ENCODE peak calls at places on chromosome 12, in five cellular contexts. One of them, this sample, is unnamed.

GRCh38 chr12:111451649-111452129 is 46.0 kb downstream of the SH2B3 start:
- ATAC-seq in A549: peak; percentile 34
- ATAC-seq in upper lobe of left lung: no peak
- ATAC-seq in HepG2: no peak
- ATAC-seq in K562: peak; percentile 32
- ATAC-seq in this sample: peak; percentile 19

GRCh38 chr12:52060498-52061177 is 9.1 kb upstream of the ATG101 start:
- ATAC-seq in HepG2: no peak
- ATAC-seq in upper lobe of left lung: no peak
- ATAC-seq in A549: peak; percentile 31
- ATAC-seq in K562: no peak
- ATAC-seq in this sample: peak; percentile 5

GRCh38 chr12:58703911-58704310 is 216.4 kb downstream of the LRIG3 start:
- ATAC-seq in A549: no peak
- ATAC-seq in HepG2: no peak
- ATAC-seq in upper lobe of left lung: no peak
- ATAC-seq in K562: no peak
- ATAC-seq in this sample: no peak

GRCh38 chr12:87428701-87429277 is 600.4 kb downstream of the C12orf50 start:
- ATAC-seq in upper lobe of left lung: no peak
- ATAC-seq in K562: no peak
- ATAC-seq in A549: no peak
- ATAC-seq in HepG2: no peak
- ATAC-seq in this sample: no peak

GRCh38 chr12:130956456-130957303 is 3.0 kb downstream of the ADGRD1 start:
- ATAC-seq in A549: no peak
- ATAC-seq in K562: no peak
- ATAC-seq in HepG2: no peak
- ATAC-seq in upper lobe of left lung: no peak
- ATAC-seq in this sample: no peak

GRCh38 chr12:38137287-38137686 is 179.3 kb upstream of the ALG10B start:
- ATAC-seq in K562: no peak
- ATAC-seq in A549: no peak
- ATAC-seq in upper lobe of left lung: no peak
- ATAC-seq in HepG2: no peak
- ATAC-seq in this sample: no peak

GRCh38 chr12:95984685-95985084 is 11.5 kb downstream of the HAL start:
- ATAC-seq in upper lobe of left lung: no peak
- ATAC-seq in HepG2: no peak
- ATAC-seq in A549: no peak
- ATAC-seq in K562: no peak
- ATAC-seq in this sample: no peak

GRCh38 chr12:106908561-106908960 is 47.1 kb upstream of the TMEM263 start:
- ATAC-seq in K562: no peak
- ATAC-seq in upper lobe of left lung: no peak
- ATAC-seq in A549: no peak
- ATAC-seq in HepG2: no peak
- ATAC-seq in this sample: no peak

GRCh38 chr12:82857911-82858533 is 171.3 kb downstream of the TMTC2 start:
- ATAC-seq in K562: no peak
- ATAC-seq in HepG2: no peak
- ATAC-seq in A549: no peak
- ATAC-seq in upper lobe of left lung: no peak
- ATAC-seq in this sample: no peak

GRCh38 chr12:113980537-113981337 is 14.6 kb upstream of the RBM19 start:
- ATAC-seq in HepG2: peak; percentile 72
- ATAC-seq in A549: peak; percentile 89
- ATAC-seq in K562: peak; percentile 89
- ATAC-seq in upper lobe of left lung: no peak
- ATAC-seq in this sample: no peak

GRCh38 chr12:57012600-57013465 is 3.5 kb downstream of the TAC3 start:
- ATAC-seq in A549: no peak
- ATAC-seq in upper lobe of left lung: no peak
- ATAC-seq in K562: no peak
- ATAC-seq in HepG2: peak; percentile 10
- ATAC-seq in this sample: no peak

GRCh38 chr12:66399626-66399931 is 97.3 kb downstream of the HELB start:
- ATAC-seq in HepG2: no peak
- ATAC-seq in K562: no peak
- ATAC-seq in upper lobe of left lung: no peak
- ATAC-seq in A549: no peak
- ATAC-seq in this sample: no peak

GRCh38 chr12:48119078-48119833 is at the start of gene PFKM:
- ATAC-seq in HepG2: no peak
- ATAC-seq in A549: peak; percentile 100
- ATAC-seq in K562: peak; percentile 99
- ATAC-seq in upper lobe of left lung: peak; percentile 98
- ATAC-seq in this sample: peak; percentile 99

GRCh38 chr12:48121522-48121921 is 2.4 kb downstream of the PFKM start:
- ATAC-seq in upper lobe of left lung: no peak
- ATAC-seq in K562: no peak
- ATAC-seq in HepG2: no peak
- ATAC-seq in A549: no peak
- ATAC-seq in this sample: no peak

GRCh38 chr12:48119834-48120195 is 651 bp downstream of the PFKM start:
- ATAC-seq in HepG2: no peak
- ATAC-seq in upper lobe of left lung: no peak
- ATAC-seq in A549: no peak
- ATAC-seq in K562: no peak
- ATAC-seq in this sample: peak; percentile 10

GRCh38 chr12:48115957-48116356 is 3.2 kb upstream of the PFKM start:
- ATAC-seq in K562: no peak
- ATAC-seq in upper lobe of left lung: no peak
- ATAC-seq in A549: no peak
- ATAC-seq in HepG2: no peak
- ATAC-seq in this sample: no peak

DNA sequence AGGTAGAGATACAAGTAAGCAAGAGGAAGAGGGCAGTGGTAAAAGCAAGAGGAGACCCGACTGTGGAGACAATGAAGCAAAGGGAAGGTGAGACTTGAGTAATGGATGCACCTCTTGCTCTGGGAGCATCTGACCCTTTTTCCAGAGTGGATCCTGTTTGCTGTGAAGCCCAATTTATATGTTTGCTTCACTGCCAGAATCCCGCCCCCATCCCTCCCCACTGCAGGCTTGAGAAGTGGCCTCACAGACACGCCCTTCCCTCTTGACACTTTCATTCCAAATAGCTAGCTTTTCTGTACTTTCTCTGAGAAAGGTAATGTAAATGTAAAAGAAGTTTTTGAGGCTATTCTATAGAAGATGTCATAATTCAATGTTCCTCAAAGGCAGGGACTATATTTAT is 673 bp upstream of the PFKM start:
- ATAC-seq in HepG2: no peak
- ATAC-seq in K562: peak; percentile 62
- ATAC-seq in upper lobe of left lung: no peak
- ATAC-seq in A549: no peak
- ATAC-seq in this sample: no peak
- H3K4me3 ChIP-seq in HepG2: no peak overlapping the region
- H3K4me3 ChIP-seq in K562: peak overlapping the region; percentile 57
- H3K4me3 ChIP-seq in upper lobe of left lung: peak overlapping the region; percentile 64
- H3K4me3 ChIP-seq in A549: peak overlapping the region; percentile 74
- H3K4me3 ChIP-seq in this sample: peak overlapping the region; percentile 84

GRCh38 chr12:124874188-124874587 is 10.5 kb upstream of the SCARB1 start:
- ATAC-seq in K562: no peak
- ATAC-seq in HepG2: no peak
- ATAC-seq in A549: no peak
- ATAC-seq in upper lobe of left lung: no peak
- ATAC-seq in this sample: no peak
- TF ChIP-seq EP300 in K562: no peak
- TF ChIP-seq EP300 in HepG2: no peak
- TF ChIP-seq EP300 in A549: no peak
- TF ChIP-seq EP300 in upper lobe of left lung: no peak
- TF ChIP-seq EP300 in this sample: no peak

GRCh38 chr12:34595749-34596733 is 573.7 kb downstream of the ALG10 start:
- ATAC-seq in A549: no peak
- ATAC-seq in HepG2: no peak
- ATAC-seq in upper lobe of left lung: no peak
- ATAC-seq in K562: no peak
- ATAC-seq in this sample: no peak
- H3K9me3 ChIP-seq in A549: peaks cover 26% of the 10 kb centered on the region
- H3K9me3 ChIP-seq in HepG2: peaks cover 100% of the 10 kb centered on the region
- H3K9me3 ChIP-seq in upper lobe of left lung: peaks cover 51% of the 10 kb centered on the region
- H3K9me3 ChIP-seq in K562: no peaks in the 10 kb centered on the region
- H3K9me3 ChIP-seq in this sample: peaks cover 2% of the 10 kb centered on the region

GRCh38 chr12:64782181-64782580 is 23.0 kb upstream of the GNS start:
- ATAC-seq in HepG2: no peak
- ATAC-seq in A549: no peak
- ATAC-seq in upper lobe of left lung: no peak
- ATAC-seq in K562: no peak
- ATAC-seq in this sample: no peak
- H3K4me3 ChIP-seq in HepG2: no peak overlapping the region
- H3K4me3 ChIP-seq in A549: no peak overlapping the region
- H3K4me3 ChIP-seq in upper lobe of left lung: peak overlapping the region; percentile 80
- H3K4me3 ChIP-seq in K562: no peak overlapping the region
- H3K4me3 ChIP-seq in this sample: peak overlapping the region; percentile 11

GRCh38 chr12:1503281-1503711 is 91.1 kb downstream of the FBXL14 start:
- ATAC-seq in HepG2: no peak
- ATAC-seq in K562: no peak
- ATAC-seq in A549: no peak
- ATAC-seq in upper lobe of left lung: no peak
- ATAC-seq in this sample: no peak
- TF ChIP-seq EP300 in HepG2: no peak
- TF ChIP-seq EP300 in K562: no peak
- TF ChIP-seq EP300 in A549: no peak
- TF ChIP-seq EP300 in upper lobe of left lung: no peak
- TF ChIP-seq EP300 in this sample: no peak

GRCh38 chr12:92424338-92424737 is 278.5 kb upstream of the PLEKHG7 start:
- ATAC-seq in HepG2: no peak
- ATAC-seq in K562: no peak
- ATAC-seq in A549: peak; percentile 33
- ATAC-seq in upper lobe of left lung: no peak
- ATAC-seq in this sample: no peak

GRCh38 chr12:92425152-92425551 is 277.6 kb upstream of the PLEKHG7 start:
- ATAC-seq in A549: no peak
- ATAC-seq in HepG2: no peak
- ATAC-seq in K562: no peak
- ATAC-seq in upper lobe of left lung: no peak
- ATAC-seq in this sample: no peak

GRCh38 chr12:92421701-92422100 is 276.1 kb upstream of the BTG1 start:
- ATAC-seq in HepG2: no peak
- ATAC-seq in upper lobe of left lung: no peak
- ATAC-seq in A549: peak; percentile 87
- ATAC-seq in K562: no peak
- ATAC-seq in this sample: no peak

GRCh38 chr12:92431146-92431545 is 271.6 kb upstream of the PLEKHG7 start:
- ATAC-seq in HepG2: no peak
- ATAC-seq in A549: peak; percentile 27
- ATAC-seq in K562: peak; percentile 96
- ATAC-seq in upper lobe of left lung: no peak
- ATAC-seq in this sample: no peak

GRCh38 chr12:92426346-92426745 is 276.4 kb upstream of the PLEKHG7 start:
- ATAC-seq in upper lobe of left lung: no peak
- ATAC-seq in K562: no peak
- ATAC-seq in A549: no peak
- ATAC-seq in HepG2: no peak
- ATAC-seq in this sample: no peak
- H3K9me3 ChIP-seq in upper lobe of left lung: no peaks in the 10 kb centered on the region
- H3K9me3 ChIP-seq in K562: no peaks in the 10 kb centered on the region
- H3K9me3 ChIP-seq in A549: no peaks in the 10 kb centered on the region
- H3K9me3 ChIP-seq in HepG2: no peaks in the 10 kb centered on the region
- H3K9me3 ChIP-seq in this sample: no peaks in the 10 kb centered on the region

GRCh38 chr12:47814539-47815170 is 5.0 kb downstream of the HDAC7 start:
- ATAC-seq in HepG2: no peak
- ATAC-seq in K562: no peak
- ATAC-seq in upper lobe of left lung: no peak
- ATAC-seq in A549: no peak
- ATAC-seq in this sample: no peak

GRCh38 chr12:47811070-47811391 is 8.7 kb downstream of the HDAC7 start:
- ATAC-seq in HepG2: no peak
- ATAC-seq in K562: no peak
- ATAC-seq in upper lobe of left lung: no peak
- ATAC-seq in A549: no peak
- ATAC-seq in this sample: no peak

GRCh38 chr12:47812797-47813490 is 6.8 kb downstream of the HDAC7 start:
- ATAC-seq in K562: peak; percentile 84
- ATAC-seq in A549: peak; percentile 85
- ATAC-seq in HepG2: peak; percentile 53
- ATAC-seq in upper lobe of left lung: peak; percentile 88
- ATAC-seq in this sample: peak; percentile 82

GRCh38 chr12:47813491-47814196 is 6.1 kb downstream of the HDAC7 start:
- ATAC-seq in K562: peak; percentile 29
- ATAC-seq in A549: peak; percentile 59
- ATAC-seq in upper lobe of left lung: peak; percentile 0
- ATAC-seq in HepG2: peak; percentile 7
- ATAC-seq in this sample: no peak

DNA sequence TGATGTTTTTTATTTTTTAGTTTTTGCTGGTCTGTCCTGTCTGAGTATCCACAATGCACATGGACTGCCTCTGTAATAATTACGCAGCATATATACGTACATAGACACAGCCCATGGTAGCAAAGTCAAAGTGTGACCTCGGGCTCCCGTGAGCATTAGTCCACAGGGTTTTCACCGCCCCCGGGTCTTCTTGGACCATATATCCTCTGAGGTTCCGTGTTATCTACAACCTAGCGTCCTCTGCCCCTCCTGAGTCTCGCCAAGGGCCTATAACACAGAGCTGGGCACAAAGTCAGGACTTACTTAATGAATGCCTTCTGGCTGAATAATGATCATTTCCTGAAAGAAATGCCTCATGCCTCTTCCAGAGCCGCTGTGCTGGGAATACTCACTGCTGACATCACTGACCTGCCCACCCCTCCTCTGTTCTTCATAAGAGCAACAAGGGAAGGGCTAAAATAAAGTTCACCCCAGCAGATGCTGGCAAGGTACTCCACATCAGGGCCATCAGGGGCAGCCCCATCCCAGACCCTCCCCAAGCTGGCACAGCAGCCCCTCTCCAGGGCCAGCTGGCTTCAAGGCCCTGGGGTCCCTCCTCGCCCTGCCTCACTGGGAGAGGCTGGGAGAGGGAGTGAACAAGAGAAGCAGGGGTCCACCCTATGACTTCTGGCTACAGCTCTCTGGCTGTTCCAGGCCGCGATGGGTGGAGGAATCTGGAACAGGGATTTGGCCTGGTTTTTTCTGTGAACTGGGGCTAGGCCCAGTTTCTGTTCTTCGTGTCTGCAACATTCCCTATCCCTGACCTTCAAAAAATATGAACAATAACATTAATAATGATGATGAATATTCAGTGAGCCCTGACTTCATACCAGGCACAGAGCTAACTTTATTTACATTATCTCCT is 7.9 kb downstream of the HDAC7 start:
- ATAC-seq in HepG2: no peak
- ATAC-seq in K562: no peak
- ATAC-seq in A549: no peak
- ATAC-seq in upper lobe of left lung: no peak
- ATAC-seq in this sample: peak; percentile 74
- H3K4me3 ChIP-seq in HepG2: no peak overlapping the region
- H3K4me3 ChIP-seq in K562: no peak overlapping the region
- H3K4me3 ChIP-seq in A549: no peak overlapping the region
- H3K4me3 ChIP-seq in upper lobe of left lung: no peak overlapping the region
- H3K4me3 ChIP-seq in this sample: peak overlapping the region; percentile 51

This sample was measured in gastroesophageal sphincter.